ENCODE peak calls at places on chromosome 20, in ten cellular contexts. J is Peyer's patch; E is CD8-positive, alpha-beta T cell; S is astrocyte; I is GM23248; B is left lung; U is hepatocyte; T is dorsolateral prefrontal cortex; D is CD8-positive, alpha-beta memory T cell; M is stomach. A is an unnamed sample.
A peak's percentile ranks its signal among the peaks of the same experiment; 100 is the strongest.

GRCh38 chr20:17676942-17677341 is 5.1 kb downstream of the RRBP1 start:
- DNase-seq in J (no peak), E (no peak), S (no peak), I (peak; percentile 74), B (no peak), U (no peak), T (no peak), D (no peak), M (no peak), A (no peak)

GRCh38 chr20:55014766-55015165 is 539.4 kb downstream of the DOK5 start:
- DNase-seq in J (no peak), E (no peak), S (no peak), I (no peak), B (no peak), U (no peak), T (no peak), D (no peak), M (no peak), A (no peak)

GRCh38 chr20:11676618-11677289 is 240.9 kb upstream of the BTBD3 start:
- DNase-seq in J (peak; percentile 59), E (no peak), S (peak; percentile 6), I (peak; percentile 68), B (peak; percentile 36), U (peak; percentile 73), T (no peak), D (no peak), M (no peak), A (no peak)

GRCh38 chr20:46011631-46012482 is 3.1 kb downstream of the MMP9 start:
- DNase-seq in J (no peak), E (peak; percentile 19), S (no peak), I (peak; percentile 65), B (peak; percentile 77), U (no peak), T (no peak), D (no peak), M (peak; percentile 48), A (no peak)

GRCh38 chr20:51533291-51534172 is 9.0 kb downstream of the NFATC2 start:
- DNase-seq in J (no peak), E (no peak), S (peak; percentile 57), I (peak; percentile 79), B (no peak), U (no peak), T (no peak), D (no peak), M (no peak), A (no peak)

GRCh38 chr20:49669601-49670189 is 44.0 kb downstream of the B4GALT5 start:
- DNase-seq in J (no peak), E (no peak), S (no peak), I (no peak), B (no peak), U (no peak), T (no peak), D (peak; percentile 66), M (no peak), A (no peak)

GRCh38 chr20:54223285-54223684 is 15.4 kb downstream of the PFDN4 start:
- DNase-seq in J (no peak), E (no peak), S (no peak), I (no peak), B (no peak), U (no peak), T (no peak), D (no peak), M (no peak), A (no peak)

GRCh38 chr20:1809611-1810510 is 85.3 kb upstream of the SIRPA start:
- DNase-seq in J (no peak), E (no peak), S (peak; percentile 77), I (peak; percentile 82), B (no peak), U (no peak), T (no peak), D (no peak), M (no peak), A (no peak)

DNA sequence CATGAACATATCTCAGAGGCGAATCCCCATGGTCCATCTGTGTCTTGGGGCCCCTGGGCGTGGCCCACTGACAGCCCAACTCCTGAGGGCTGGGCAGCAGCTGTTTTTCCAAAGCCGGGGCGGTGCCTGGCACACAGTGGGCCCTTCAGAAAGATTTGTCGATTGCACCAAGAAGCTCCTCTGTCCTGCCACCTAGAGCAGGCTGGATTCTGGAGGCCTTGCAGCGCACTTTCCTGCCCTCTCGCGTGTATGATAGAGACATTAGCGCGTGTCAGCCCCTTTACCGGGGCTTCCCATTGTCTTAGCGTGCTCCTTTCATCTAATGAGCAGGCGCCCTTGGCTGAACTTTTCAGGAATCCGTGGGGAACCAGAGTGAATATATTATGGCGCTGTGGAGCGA is 45.4 kb downstream of the CDH4 start:
- DNase-seq in J (no peak), E (no peak), S (no peak), I (no peak), B (no peak), U (no peak), T (no peak), D (no peak), M (no peak), A (no peak)
- H3K27me3 ChIP-seq in J (no peaks in the 10 kb centered on the region), E (no peaks in the 10 kb centered on the region), S (no peaks in the 10 kb centered on the region), I (no peaks in the 10 kb centered on the region), B (no peaks in the 10 kb centered on the region), U (no peaks in the 10 kb centered on the region), T (no peaks in the 10 kb centered on the region), D (no peaks in the 10 kb centered on the region), M (no peaks in the 10 kb centered on the region), A (no peaks in the 10 kb centered on the region)

GRCh38 chr20:33915726-33916331 is 77.9 kb upstream of the RALY start:
- DNase-seq in J (peak; percentile 71), E (peak; percentile 57), S (no peak), I (no peak), B (peak; percentile 38), U (peak; percentile 13), T (no peak), D (peak; percentile 29), M (peak; percentile 52), A (no peak)

GRCh38 chr20:33919653-33920052 is 74.1 kb upstream of the RALY start:
- DNase-seq in J (no peak), E (no peak), S (no peak), I (no peak), B (no peak), U (no peak), T (no peak), D (no peak), M (no peak), A (no peak)

GRCh38 chr20:33922224-33922623 is 71.5 kb upstream of the RALY start:
- DNase-seq in J (no peak), E (no peak), S (peak; percentile 14), I (no peak), B (no peak), U (no peak), T (no peak), D (no peak), M (no peak), A (no peak)

GRCh38 chr20:33917813-33918525 is 75.7 kb upstream of the RALY start:
- DNase-seq in J (no peak), E (no peak), S (no peak), I (no peak), B (no peak), U (no peak), T (no peak), D (no peak), M (no peak), A (no peak)

DNA sequence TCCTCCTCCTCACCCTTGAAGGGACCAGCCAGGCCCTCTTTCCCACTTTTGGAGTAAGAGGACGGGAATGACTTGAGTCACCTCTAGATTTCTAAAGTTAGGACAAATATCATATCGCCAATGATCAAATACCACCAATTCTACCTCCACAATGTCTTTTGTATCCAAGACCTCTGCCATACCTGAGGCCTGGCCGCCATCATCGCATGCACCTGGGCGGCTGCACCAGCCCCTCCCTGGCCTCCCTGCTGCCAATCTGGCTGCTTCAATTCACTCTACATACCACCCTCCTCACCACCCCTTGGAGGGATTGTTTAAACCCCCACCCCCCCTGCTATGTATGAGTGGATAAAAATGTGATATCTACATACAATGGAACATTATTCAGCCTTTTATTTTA is 75.0 kb upstream of the RALY start:
- DNase-seq in J (no peak), E (no peak), S (no peak), I (no peak), B (no peak), U (no peak), T (no peak), D (no peak), M (no peak), A (no peak)
- H3K4me3 ChIP-seq in J (no peak overlapping the region), E (no peak overlapping the region), S (no peak overlapping the region), I (no peak overlapping the region), B (no peak overlapping the region), U (no peak overlapping the region), T (no peak overlapping the region), D (no peak overlapping the region), M (no peak overlapping the region), A (no peak overlapping the region)

GRCh38 chr20:32064667-32065066 is 12.6 kb downstream of the HCK start:
- DNase-seq in J (no peak), E (no peak), S (no peak), I (no peak), B (no peak), U (no peak), T (no peak), D (no peak), M (no peak), A (no peak)

GRCh38 chr20:32067234-32067821 is 15.3 kb downstream of the HCK start:
- DNase-seq in J (no peak), E (no peak), S (peak; percentile 90), I (peak; percentile 93), B (no peak), U (no peak), T (no peak), D (no peak), M (no peak), A (no peak)

GRCh38 chr20:32057785-32058184 is 5.7 kb downstream of the HCK start:
- DNase-seq in J (no peak), E (no peak), S (no peak), I (no peak), B (no peak), U (no peak), T (no peak), D (no peak), M (no peak), A (no peak)

GRCh38 chr20:32059189-32059588 is 7.1 kb downstream of the HCK start:
- DNase-seq in J (no peak), E (no peak), S (no peak), I (no peak), B (no peak), U (no peak), T (no peak), D (no peak), M (no peak), A (no peak)

GRCh38 chr20:32062776-32063170 is 10.7 kb downstream of the HCK start:
- DNase-seq in J (no peak), E (no peak), S (no peak), I (no peak), B (peak; percentile 88), U (no peak), T (peak; percentile 37), D (no peak), M (peak; percentile 45), A (no peak)
- H3K27me3 ChIP-seq in J (no peaks in the 10 kb centered on the region), E (no peaks in the 10 kb centered on the region), S (peaks cover 15% of the 10 kb centered on the region), I (peaks cover 45% of the 10 kb centered on the region), B (no peaks in the 10 kb centered on the region), U (peaks cover 32% of the 10 kb centered on the region), T (peaks cover 8% of the 10 kb centered on the region), D (peaks cover 11% of the 10 kb centered on the region), M (no peaks in the 10 kb centered on the region), A (no peaks in the 10 kb centered on the region)

DNA sequence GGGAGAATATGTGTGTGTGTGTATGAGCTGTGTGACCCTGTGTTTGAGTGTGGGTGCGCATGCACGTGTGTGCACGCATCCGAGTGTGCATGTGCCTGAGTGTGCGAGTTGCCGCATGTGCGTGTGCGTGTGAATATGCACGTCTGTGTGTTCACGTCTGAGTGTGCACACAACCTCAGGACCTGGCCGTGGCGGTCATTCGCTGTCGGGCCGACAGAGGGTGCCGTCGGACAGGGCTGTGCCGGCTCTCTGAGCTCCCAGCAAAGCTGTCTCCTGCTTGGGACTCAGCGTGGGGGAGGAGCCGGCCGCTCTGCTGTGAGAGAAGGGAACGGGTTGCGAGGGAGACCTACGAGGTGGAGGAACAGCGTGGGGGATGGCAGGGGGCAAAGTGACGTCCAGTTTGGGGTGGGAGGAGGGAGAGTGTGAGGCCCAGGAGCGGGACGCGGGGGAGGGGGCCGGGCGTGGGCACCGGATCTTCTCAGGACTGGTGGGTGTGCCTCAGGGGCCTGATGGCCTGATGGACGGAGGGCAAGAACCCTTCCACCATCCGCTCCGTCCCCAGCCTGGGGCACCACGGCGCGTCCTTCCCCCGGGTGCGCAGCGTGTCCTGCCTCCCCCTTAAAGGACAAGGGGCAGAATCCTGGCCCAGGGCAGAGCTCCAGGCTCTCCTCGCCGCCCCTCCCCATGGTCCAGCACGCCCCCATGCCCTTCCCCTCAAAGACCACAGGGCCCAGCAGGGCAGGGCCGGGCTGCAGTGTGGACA is 19.9 kb downstream of the SLC17A9 start:
- DNase-seq in J (peak; percentile 89), E (peak; percentile 86), S (peak; percentile 39), I (peak; percentile 92), B (peak; percentile 84), U (peak; percentile 94), T (peak; percentile 90), D (peak; percentile 74), M (peak; percentile 90), A (peak; percentile 57)
- H3K4me3 ChIP-seq in J (no peak overlapping the region), E (peak overlapping the region; percentile 36), S (no peak overlapping the region), I (peak overlapping the region; percentile 54), B (no peak overlapping the region), U (no peak overlapping the region), T (peak overlapping the region; percentile 40), D (no peak overlapping the region), M (peak overlapping the region; percentile 39), A (peak overlapping the region; percentile 65)